ENCODE peak calls at places on chromosomes 16 and 17, in five cellular contexts. One of them, this sample, is unnamed. For H3K36me3, the result is how much of the 10 kb centered on the place peaks cover.

GRCh38 chr17:21392257-21392656 is 16.1 kb downstream of the KCNJ12 start:
- DNase-seq in CD8-positive, alpha-beta T cell: no peak
- DNase-seq in pancreas: no peak
- DNase-seq in heart left ventricle: no peak
- DNase-seq in body of pancreas: no peak
- DNase-seq in this sample: no peak

GRCh38 chr17:69060835-69061234 is at the start of gene ABCA9:
- DNase-seq in CD8-positive, alpha-beta T cell: no peak
- DNase-seq in pancreas: no peak
- DNase-seq in heart left ventricle: no peak
- DNase-seq in body of pancreas: no peak
- DNase-seq in this sample: no peak

GRCh38 chr16:84026601-84027000 is 16.0 kb downstream of the SLC38A8 start:
- DNase-seq in CD8-positive, alpha-beta T cell: no peak
- DNase-seq in pancreas: no peak
- DNase-seq in heart left ventricle: no peak
- DNase-seq in body of pancreas: no peak
- DNase-seq in this sample: no peak

GRCh38 chr16:85974428-85975375 is 75.7 kb downstream of the IRF8 start:
- DNase-seq in CD8-positive, alpha-beta T cell: no peak
- DNase-seq in pancreas: no peak
- DNase-seq in heart left ventricle: no peak
- DNase-seq in body of pancreas: no peak
- DNase-seq in this sample: peak

GRCh38 chr17:64327201-64327930 is 63.3 kb downstream of the PECAM1 start:
- DNase-seq in CD8-positive, alpha-beta T cell: no peak
- DNase-seq in pancreas: no peak
- DNase-seq in heart left ventricle: peak
- DNase-seq in body of pancreas: no peak
- DNase-seq in this sample: no peak

GRCh38 chr16:88798772-88799455 is 4.7 kb upstream of the CDT1 start:
- DNase-seq in CD8-positive, alpha-beta T cell: no peak
- DNase-seq in pancreas: no peak
- DNase-seq in heart left ventricle: no peak
- DNase-seq in body of pancreas: no peak
- DNase-seq in this sample: no peak

GRCh38 chr17:3669548-3669947 is 936 bp downstream of the EMC6 start:
- DNase-seq in CD8-positive, alpha-beta T cell: no peak
- DNase-seq in pancreas: no peak
- DNase-seq in heart left ventricle: no peak
- DNase-seq in body of pancreas: no peak
- DNase-seq in this sample: no peak

GRCh38 chr16:86718118-86718517 is 139.8 kb downstream of the FOXL1 start:
- DNase-seq in CD8-positive, alpha-beta T cell: no peak
- DNase-seq in pancreas: no peak
- DNase-seq in heart left ventricle: no peak
- DNase-seq in body of pancreas: no peak
- DNase-seq in this sample: no peak

GRCh38 chr16:243348-243747 is 8.7 kb downstream of the FAM234A start:
- DNase-seq in CD8-positive, alpha-beta T cell: no peak
- DNase-seq in pancreas: no peak
- DNase-seq in heart left ventricle: peak
- DNase-seq in body of pancreas: no peak
- DNase-seq in this sample: no peak

GRCh38 chr16:8663192-8664089 is 11.0 kb upstream of the ABAT start:
- DNase-seq in CD8-positive, alpha-beta T cell: no peak
- DNase-seq in pancreas: no peak
- DNase-seq in heart left ventricle: no peak
- DNase-seq in body of pancreas: no peak
- DNase-seq in this sample: no peak

GRCh38 chr17:58325289-58325726 is 3.3 kb downstream of the TSPOAP1 start:
- DNase-seq in CD8-positive, alpha-beta T cell: no peak
- DNase-seq in pancreas: no peak
- DNase-seq in heart left ventricle: peak
- DNase-seq in body of pancreas: peak
- DNase-seq in this sample: no peak

GRCh38 chr17:73710095-73710592 is 65.9 kb upstream of the SDK2 start:
- DNase-seq in CD8-positive, alpha-beta T cell: peak
- DNase-seq in pancreas: peak
- DNase-seq in heart left ventricle: peak
- DNase-seq in body of pancreas: peak
- DNase-seq in this sample: peak

GRCh38 chr17:15482476-15482875 is 15.1 kb upstream of the CDRT4 start:
- DNase-seq in CD8-positive, alpha-beta T cell: no peak
- DNase-seq in pancreas: no peak
- DNase-seq in heart left ventricle: no peak
- DNase-seq in body of pancreas: no peak
- DNase-seq in this sample: no peak

GRCh38 chr16:24834459-24835335 is 11.1 kb upstream of the SLC5A11 start:
- DNase-seq in CD8-positive, alpha-beta T cell: no peak
- DNase-seq in pancreas: no peak
- DNase-seq in heart left ventricle: no peak
- DNase-seq in body of pancreas: no peak
- DNase-seq in this sample: peak

GRCh38 chr16:83843657-83844056 is 35.9 kb downstream of the HSBP1 start:
- DNase-seq in CD8-positive, alpha-beta T cell: no peak
- DNase-seq in pancreas: no peak
- DNase-seq in heart left ventricle: no peak
- DNase-seq in body of pancreas: no peak
- DNase-seq in this sample: no peak

GRCh38 chr17:70829876-70830275 is 660.5 kb downstream of the KCNJ2 start:
- DNase-seq in CD8-positive, alpha-beta T cell: no peak
- DNase-seq in pancreas: no peak
- DNase-seq in heart left ventricle: no peak
- DNase-seq in body of pancreas: no peak
- DNase-seq in this sample: no peak

GRCh38 chr17:75084039-75084660 is 3.6 kb upstream of the SLC16A5 start:
- DNase-seq in CD8-positive, alpha-beta T cell: no peak
- DNase-seq in pancreas: no peak
- DNase-seq in heart left ventricle: no peak
- DNase-seq in body of pancreas: no peak
- DNase-seq in this sample: peak

GRCh38 chr17:72351884-72352346 is 231.1 kb downstream of the SOX9 start:
- DNase-seq in CD8-positive, alpha-beta T cell: no peak
- DNase-seq in pancreas: no peak
- DNase-seq in heart left ventricle: no peak
- DNase-seq in body of pancreas: no peak
- DNase-seq in this sample: no peak

GRCh38 chr17:44323359-44324091 is 1.1 kb downstream of the SLC25A39 start:
- DNase-seq in CD8-positive, alpha-beta T cell: no peak
- DNase-seq in pancreas: peak
- DNase-seq in heart left ventricle: no peak
- DNase-seq in body of pancreas: no peak
- DNase-seq in this sample: no peak

GRCh38 chr17:78391051-78391431 is 12.6 kb downstream of the PGS1 start:
- DNase-seq in CD8-positive, alpha-beta T cell: no peak
- DNase-seq in pancreas: no peak
- DNase-seq in heart left ventricle: no peak
- DNase-seq in body of pancreas: no peak
- DNase-seq in this sample: no peak
- H3K36me3 ChIP-seq in CD8-positive, alpha-beta T cell: under half
- H3K36me3 ChIP-seq in pancreas: under half
- H3K36me3 ChIP-seq in heart left ventricle: under half
- H3K36me3 ChIP-seq in body of pancreas: under half
- H3K36me3 ChIP-seq in this sample: under half

GRCh38 chr17:5361426-5361825 is 58.0 kb downstream of the NUP88 start:
- DNase-seq in CD8-positive, alpha-beta T cell: no peak
- DNase-seq in pancreas: no peak
- DNase-seq in heart left ventricle: no peak
- DNase-seq in body of pancreas: no peak
- DNase-seq in this sample: no peak
- H3K36me3 ChIP-seq in CD8-positive, alpha-beta T cell: under half
- H3K36me3 ChIP-seq in pancreas: under half
- H3K36me3 ChIP-seq in heart left ventricle: under half
- H3K36me3 ChIP-seq in body of pancreas: under half
- H3K36me3 ChIP-seq in this sample: under half

GRCh38 chr17:36532435-36532975 is 2.2 kb downstream of the MYO19 start:
- DNase-seq in CD8-positive, alpha-beta T cell: no peak
- DNase-seq in pancreas: peak
- DNase-seq in heart left ventricle: no peak
- DNase-seq in body of pancreas: no peak
- DNase-seq in this sample: no peak
- H3K36me3 ChIP-seq in CD8-positive, alpha-beta T cell: under half
- H3K36me3 ChIP-seq in pancreas: under half
- H3K36me3 ChIP-seq in heart left ventricle: under half
- H3K36me3 ChIP-seq in body of pancreas: under half
- H3K36me3 ChIP-seq in this sample: under half

DNA sequence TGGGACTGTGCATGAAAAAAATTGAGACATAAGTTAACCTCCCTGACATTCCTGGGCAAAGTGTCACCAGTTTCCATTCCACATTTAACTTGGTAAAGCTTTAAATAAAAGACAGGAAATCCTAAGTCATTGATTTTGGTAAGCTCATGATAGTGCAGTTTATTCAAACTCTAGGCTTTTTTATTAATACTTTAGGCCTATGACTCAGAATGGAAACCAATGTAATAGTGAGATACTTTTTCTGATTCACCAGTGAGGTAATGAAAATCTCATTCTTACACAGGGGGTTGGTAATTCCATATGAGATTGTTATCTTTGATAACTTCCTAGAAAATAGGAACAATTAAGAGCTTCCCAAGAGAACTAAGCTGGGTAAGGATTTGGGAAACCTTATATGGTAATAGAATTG is 91.1 kb downstream of the NLK start:
- DNase-seq in CD8-positive, alpha-beta T cell: no peak
- DNase-seq in pancreas: no peak
- DNase-seq in heart left ventricle: no peak
- DNase-seq in body of pancreas: no peak
- DNase-seq in this sample: no peak
- H3K36me3 ChIP-seq in CD8-positive, alpha-beta T cell: under half
- H3K36me3 ChIP-seq in pancreas: under half
- H3K36me3 ChIP-seq in heart left ventricle: under half
- H3K36me3 ChIP-seq in body of pancreas: under half
- H3K36me3 ChIP-seq in this sample: under half

GRCh38 chr17:13016881-13017622 is 775 bp downstream of the ELAC2 start:
- DNase-seq in CD8-positive, alpha-beta T cell: no peak
- DNase-seq in pancreas: no peak
- DNase-seq in heart left ventricle: no peak
- DNase-seq in body of pancreas: no peak
- DNase-seq in this sample: peak

GRCh38 chr17:13010959-13011358 is 6.9 kb downstream of the ELAC2 start:
- DNase-seq in CD8-positive, alpha-beta T cell: no peak
- DNase-seq in pancreas: no peak
- DNase-seq in heart left ventricle: no peak
- DNase-seq in body of pancreas: no peak
- DNase-seq in this sample: no peak

GRCh38 chr17:13017623-13018462 is at the start of gene ELAC2:
- DNase-seq in CD8-positive, alpha-beta T cell: peak
- DNase-seq in pancreas: peak
- DNase-seq in heart left ventricle: peak
- DNase-seq in body of pancreas: peak
- DNase-seq in this sample: peak

GRCh38 chr17:13014801-13015200 is 3.0 kb downstream of the ELAC2 start:
- DNase-seq in CD8-positive, alpha-beta T cell: no peak
- DNase-seq in pancreas: no peak
- DNase-seq in heart left ventricle: no peak
- DNase-seq in body of pancreas: no peak
- DNase-seq in this sample: no peak
- H3K36me3 ChIP-seq in CD8-positive, alpha-beta T cell: half or more
- H3K36me3 ChIP-seq in pancreas: under half
- H3K36me3 ChIP-seq in heart left ventricle: under half
- H3K36me3 ChIP-seq in body of pancreas: under half
- H3K36me3 ChIP-seq in this sample: half or more

GRCh38 chr17:65530158-65530984 is 31.1 kb downstream of the AXIN2 start:
- DNase-seq in CD8-positive, alpha-beta T cell: no peak
- DNase-seq in pancreas: no peak
- DNase-seq in heart left ventricle: no peak
- DNase-seq in body of pancreas: no peak
- DNase-seq in this sample: no peak
- H3K36me3 ChIP-seq in CD8-positive, alpha-beta T cell: under half
- H3K36me3 ChIP-seq in pancreas: under half
- H3K36me3 ChIP-seq in heart left ventricle: under half
- H3K36me3 ChIP-seq in body of pancreas: under half
- H3K36me3 ChIP-seq in this sample: under half

GRCh38 chr17:81543756-81544155 is 8.4 kb downstream of the FAAP100 start:
- DNase-seq in CD8-positive, alpha-beta T cell: no peak
- DNase-seq in pancreas: peak
- DNase-seq in heart left ventricle: no peak
- DNase-seq in body of pancreas: peak
- DNase-seq in this sample: no peak
- H3K36me3 ChIP-seq in CD8-positive, alpha-beta T cell: under half
- H3K36me3 ChIP-seq in pancreas: under half
- H3K36me3 ChIP-seq in heart left ventricle: under half
- H3K36me3 ChIP-seq in body of pancreas: under half
- H3K36me3 ChIP-seq in this sample: under half

GRCh38 chr16:2702871-2703745 is 16.9 kb downstream of the PRSS27 start:
- DNase-seq in CD8-positive, alpha-beta T cell: no peak
- DNase-seq in pancreas: no peak
- DNase-seq in heart left ventricle: peak
- DNase-seq in body of pancreas: peak
- DNase-seq in this sample: no peak
- H3K36me3 ChIP-seq in CD8-positive, alpha-beta T cell: under half
- H3K36me3 ChIP-seq in pancreas: under half
- H3K36me3 ChIP-seq in heart left ventricle: under half
- H3K36me3 ChIP-seq in body of pancreas: under half
- H3K36me3 ChIP-seq in this sample: under half

GRCh38 chr17:59814685-59815084 is 78.1 kb downstream of the TUBD1 start:
- DNase-seq in CD8-positive, alpha-beta T cell: no peak
- DNase-seq in pancreas: no peak
- DNase-seq in heart left ventricle: no peak
- DNase-seq in body of pancreas: no peak
- DNase-seq in this sample: no peak
- H3K36me3 ChIP-seq in CD8-positive, alpha-beta T cell: under half
- H3K36me3 ChIP-seq in pancreas: under half
- H3K36me3 ChIP-seq in heart left ventricle: under half
- H3K36me3 ChIP-seq in body of pancreas: under half
- H3K36me3 ChIP-seq in this sample: under half

DNA sequence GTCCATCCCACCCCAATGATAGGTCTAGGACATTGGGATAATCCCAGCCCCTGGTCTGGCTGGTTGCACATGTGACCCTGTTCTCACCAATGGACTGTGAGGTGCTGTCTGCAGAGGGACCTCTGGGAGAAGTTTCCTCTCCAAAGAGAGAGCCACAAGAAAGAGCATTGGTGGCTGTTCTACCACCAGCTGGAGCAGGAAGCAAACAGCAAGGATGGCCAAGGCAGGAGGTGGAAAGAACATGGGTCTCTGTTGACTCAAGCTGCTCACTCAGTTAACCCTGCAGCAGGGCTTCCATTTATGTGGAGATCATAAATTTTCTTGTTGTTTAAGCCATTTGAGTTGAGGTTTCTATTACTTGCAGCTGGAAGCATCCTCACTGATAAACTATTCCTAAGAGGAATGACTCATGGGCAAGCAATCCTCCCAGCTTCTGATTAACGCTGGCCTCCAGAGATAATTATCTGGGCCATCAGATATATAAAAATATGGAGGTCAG is 52.5 kb downstream of the CYB5B start:
- DNase-seq in CD8-positive, alpha-beta T cell: no peak
- DNase-seq in pancreas: no peak
- DNase-seq in heart left ventricle: no peak
- DNase-seq in body of pancreas: no peak
- DNase-seq in this sample: peak
- H3K36me3 ChIP-seq in CD8-positive, alpha-beta T cell: under half
- H3K36me3 ChIP-seq in pancreas: under half
- H3K36me3 ChIP-seq in heart left ventricle: under half
- H3K36me3 ChIP-seq in body of pancreas: under half
- H3K36me3 ChIP-seq in this sample: under half